ENCODE peak calls at places on chromosome 18, in four cellular contexts. X, N, Z and V are unnamed samples.

GRCh38 chr18:47881042-47881441 is 49.4 kb downstream of the SMAD2 start:
- DNase-seq in X (no peak), N (no peak), Z (no peak), V (no peak)

GRCh38 chr18:48293954-48294893 is 115.0 kb downstream of the ZBTB7C start:
- DNase-seq in X (peak), N (no peak), Z (peak), V (peak)

GRCh38 chr18:45270289-45270771 is 344.9 kb upstream of the SLC14A2 start:
- DNase-seq in X (no peak), N (no peak), Z (no peak), V (no peak)

GRCh38 chr18:8811115-8811514 is 105.8 kb downstream of the MTCL1 start:
- DNase-seq in X (no peak), N (no peak), Z (no peak), V (no peak)

GRCh38 chr18:47166235-47166634 is 9.9 kb downstream of the IER3IP1 start:
- DNase-seq in X (no peak), N (no peak), Z (no peak), V (no peak)

GRCh38 chr18:74869904-74870863 is 272.5 kb downstream of the ZNF407 start:
- DNase-seq in X (no peak), N (no peak), Z (no peak), V (no peak)

GRCh38 chr18:79626905-79627749 is 52.5 kb upstream of the CTDP1 start:
- DNase-seq in X (no peak), N (no peak), Z (no peak), V (peak)

GRCh38 chr18:2963048-2963447 is 49.9 kb downstream of the LPIN2 start:
- DNase-seq in X (no peak), N (no peak), Z (no peak), V (no peak)

GRCh38 chr18:3255611-3256165 is 6.2 kb upstream of the MYL12B start:
- DNase-seq in X (peak), N (no peak), Z (no peak), V (no peak)

GRCh38 chr18:42545825-42546224 is 569.7 kb downstream of the RIT2 start:
- DNase-seq in X (peak), N (no peak), Z (no peak), V (no peak)

GRCh38 chr18:3667255-3668137 is 217.5 kb downstream of the TGIF1 start:
- DNase-seq in X (peak), N (no peak), Z (peak), V (no peak)

GRCh38 chr18:36215577-36215976 is 28.3 kb downstream of the MOCOS start:
- DNase-seq in X (no peak), N (no peak), Z (no peak), V (no peak)

GRCh38 chr18:24530630-24531111 is 70.2 kb downstream of the HRH4 start:
- DNase-seq in X (peak), N (peak), Z (peak), V (no peak)

GRCh38 chr18:44708451-44709083 is 27.9 kb downstream of the SETBP1 start:
- DNase-seq in X (no peak), N (no peak), Z (no peak), V (no peak)

GRCh38 chr18:74722237-74722636 is 124.6 kb downstream of the ZNF407 start:
- DNase-seq in X (no peak), N (peak), Z (no peak), V (no peak)

GRCh38 chr18:24791736-24792135 is 331.3 kb downstream of the HRH4 start:
- DNase-seq in X (no peak), N (no peak), Z (no peak), V (no peak)

GRCh38 chr18:79403723-79404566 is 8.2 kb downstream of the NFATC1 start:
- DNase-seq in X (no peak), N (no peak), Z (no peak), V (peak)

GRCh38 chr18:60209042-60209441 is 163.5 kb downstream of the MC4R start:
- DNase-seq in X (no peak), N (no peak), Z (no peak), V (no peak)

GRCh38 chr18:56831988-56832387 is 180.8 kb downstream of the WDR7 start:
- DNase-seq in X (no peak), N (no peak), Z (no peak), V (no peak)

GRCh38 chr18:57925706-57926105 is 118.3 kb upstream of the NEDD4L start:
- DNase-seq in X (peak), N (no peak), Z (no peak), V (no peak)

GRCh38 chr18:2716394-2717326 is 61.1 kb downstream of the SMCHD1 start:
- DNase-seq in X (no peak), N (no peak), Z (no peak), V (no peak)

GRCh38 chr18:77071711-77072292 is 60.8 kb downstream of the MBP start:
- DNase-seq in X (peak), N (no peak), Z (peak), V (no peak)

GRCh38 chr18:23814977-23815614 is 125.8 kb downstream of the LAMA3 start:
- DNase-seq in X (no peak), N (peak), Z (no peak), V (no peak)

GRCh38 chr18:79599503-79599931 is 80.1 kb upstream of the CTDP1 start:
- DNase-seq in X (no peak), N (no peak), Z (no peak), V (peak)

GRCh38 chr18:22057908-22058527 is 111.4 kb upstream of the GATA6 start:
- DNase-seq in X (peak), N (no peak), Z (no peak), V (no peak)